ENCODE peak calls at places on chromosomes 6 and 20, in seven cellular contexts. One of them, this sample, is unnamed.

GRCh38 chr20:46350201-46350985 is 42.1 kb upstream of the CDH22 start:
- DNase-seq in NCI-H1436 treated with DMSO at 0.1 percent for 48 hours: no peak
- DNase-seq in heart left ventricle: no peak
- DNase-seq in GM19239: peak
- DNase-seq in M059J: peak
- DNase-seq in HTR-8/SVneo: peak
- DNase-seq in activated T-cell treated with anti-CD3 and anti-CD28 coated beads for 4 hours: no peak
- DNase-seq in this sample: peak

GRCh38 chr6:147205690-147206600 is 1.7 kb downstream of the STXBP5 start:
- DNase-seq in GM19239: no peak
- DNase-seq in activated T-cell treated with anti-CD3 and anti-CD28 coated beads for 4 hours: no peak
- DNase-seq in HTR-8/SVneo: peak
- DNase-seq in heart left ventricle: no peak
- DNase-seq in NCI-H1436 treated with DMSO at 0.1 percent for 48 hours: no peak
- DNase-seq in M059J: peak
- DNase-seq in this sample: peak

GRCh38 chr6:29926081-29926794 is 16.1 kb upstream of the HLA-A start:
- DNase-seq in GM19239: no peak
- DNase-seq in heart left ventricle: peak
- DNase-seq in M059J: peak
- DNase-seq in HTR-8/SVneo: no peak
- DNase-seq in NCI-H1436 treated with DMSO at 0.1 percent for 48 hours: no peak
- DNase-seq in activated T-cell treated with anti-CD3 and anti-CD28 coated beads for 4 hours: no peak
- DNase-seq in this sample: no peak

GRCh38 chr6:112296122-112296521 is 41.8 kb upstream of the LAMA4 start:
- DNase-seq in GM19239: no peak
- DNase-seq in activated T-cell treated with anti-CD3 and anti-CD28 coated beads for 4 hours: no peak
- DNase-seq in HTR-8/SVneo: peak
- DNase-seq in NCI-H1436 treated with DMSO at 0.1 percent for 48 hours: no peak
- DNase-seq in heart left ventricle: no peak
- DNase-seq in M059J: peak
- DNase-seq in this sample: peak

GRCh38 chr6:144493035-144493910 is 208.1 kb downstream of the UTRN start:
- DNase-seq in GM19239: no peak
- DNase-seq in activated T-cell treated with anti-CD3 and anti-CD28 coated beads for 4 hours: no peak
- DNase-seq in M059J: peak
- DNase-seq in NCI-H1436 treated with DMSO at 0.1 percent for 48 hours: no peak
- DNase-seq in HTR-8/SVneo: no peak
- DNase-seq in heart left ventricle: no peak
- DNase-seq in this sample: no peak

GRCh38 chr6:3407840-3408239 is 49.0 kb downstream of the SLC22A23 start:
- DNase-seq in NCI-H1436 treated with DMSO at 0.1 percent for 48 hours: no peak
- DNase-seq in HTR-8/SVneo: no peak
- DNase-seq in activated T-cell treated with anti-CD3 and anti-CD28 coated beads for 4 hours: no peak
- DNase-seq in GM19239: no peak
- DNase-seq in heart left ventricle: no peak
- DNase-seq in M059J: no peak
- DNase-seq in this sample: no peak

GRCh38 chr6:140897804-140898573 is 1234.7 kb upstream of the GJE1 start:
- DNase-seq in M059J: peak
- DNase-seq in activated T-cell treated with anti-CD3 and anti-CD28 coated beads for 4 hours: no peak
- DNase-seq in NCI-H1436 treated with DMSO at 0.1 percent for 48 hours: no peak
- DNase-seq in heart left ventricle: peak
- DNase-seq in GM19239: no peak
- DNase-seq in HTR-8/SVneo: peak
- DNase-seq in this sample: no peak

GRCh38 chr20:37968726-37969401 is 64.4 kb downstream of the TTI1 start:
- DNase-seq in GM19239: no peak
- DNase-seq in activated T-cell treated with anti-CD3 and anti-CD28 coated beads for 4 hours: no peak
- DNase-seq in NCI-H1436 treated with DMSO at 0.1 percent for 48 hours: peak
- DNase-seq in M059J: peak
- DNase-seq in heart left ventricle: no peak
- DNase-seq in HTR-8/SVneo: no peak
- DNase-seq in this sample: peak

GRCh38 chr20:4913147-4913546 is 88.2 kb downstream of the SLC23A2 start:
- DNase-seq in activated T-cell treated with anti-CD3 and anti-CD28 coated beads for 4 hours: no peak
- DNase-seq in heart left ventricle: no peak
- DNase-seq in HTR-8/SVneo: no peak
- DNase-seq in GM19239: no peak
- DNase-seq in M059J: no peak
- DNase-seq in NCI-H1436 treated with DMSO at 0.1 percent for 48 hours: no peak
- DNase-seq in this sample: no peak

GRCh38 chr6:166588691-166589333 is 2.3 kb upstream of the RAMACL start:
- DNase-seq in GM19239: no peak
- DNase-seq in heart left ventricle: no peak
- DNase-seq in NCI-H1436 treated with DMSO at 0.1 percent for 48 hours: no peak
- DNase-seq in activated T-cell treated with anti-CD3 and anti-CD28 coated beads for 4 hours: no peak
- DNase-seq in HTR-8/SVneo: no peak
- DNase-seq in M059J: peak
- DNase-seq in this sample: no peak

GRCh38 chr20:38965264-38965663 is 3.1 kb downstream of the DHX35 start:
- DNase-seq in GM19239: no peak
- DNase-seq in M059J: no peak
- DNase-seq in NCI-H1436 treated with DMSO at 0.1 percent for 48 hours: no peak
- DNase-seq in activated T-cell treated with anti-CD3 and anti-CD28 coated beads for 4 hours: no peak
- DNase-seq in HTR-8/SVneo: no peak
- DNase-seq in heart left ventricle: no peak
- DNase-seq in this sample: no peak

GRCh38 chr6:17015144-17015543 is 86.7 kb upstream of the STMND1 start:
- DNase-seq in HTR-8/SVneo: no peak
- DNase-seq in M059J: peak
- DNase-seq in GM19239: peak
- DNase-seq in heart left ventricle: no peak
- DNase-seq in NCI-H1436 treated with DMSO at 0.1 percent for 48 hours: no peak
- DNase-seq in activated T-cell treated with anti-CD3 and anti-CD28 coated beads for 4 hours: no peak
- DNase-seq in this sample: no peak

GRCh38 chr6:11614534-11615213 is 77.1 kb downstream of the TMEM170B start:
- DNase-seq in M059J: peak
- DNase-seq in activated T-cell treated with anti-CD3 and anti-CD28 coated beads for 4 hours: no peak
- DNase-seq in NCI-H1436 treated with DMSO at 0.1 percent for 48 hours: no peak
- DNase-seq in heart left ventricle: no peak
- DNase-seq in GM19239: no peak
- DNase-seq in HTR-8/SVneo: no peak
- DNase-seq in this sample: no peak

GRCh38 chr6:14082771-14083170 is 34.8 kb upstream of the CD83 start:
- DNase-seq in activated T-cell treated with anti-CD3 and anti-CD28 coated beads for 4 hours: no peak
- DNase-seq in GM19239: no peak
- DNase-seq in heart left ventricle: no peak
- DNase-seq in M059J: no peak
- DNase-seq in NCI-H1436 treated with DMSO at 0.1 percent for 48 hours: no peak
- DNase-seq in HTR-8/SVneo: no peak
- DNase-seq in this sample: no peak

GRCh38 chr6:107244082-107244741 is 128.9 kb upstream of the BEND3 start:
- DNase-seq in activated T-cell treated with anti-CD3 and anti-CD28 coated beads for 4 hours: no peak
- DNase-seq in M059J: peak
- DNase-seq in GM19239: no peak
- DNase-seq in NCI-H1436 treated with DMSO at 0.1 percent for 48 hours: no peak
- DNase-seq in heart left ventricle: no peak
- DNase-seq in HTR-8/SVneo: no peak
- DNase-seq in this sample: no peak

GRCh38 chr6:35166160-35166919 is 25.2 kb upstream of the TCP11 start:
- DNase-seq in activated T-cell treated with anti-CD3 and anti-CD28 coated beads for 4 hours: no peak
- DNase-seq in HTR-8/SVneo: no peak
- DNase-seq in heart left ventricle: no peak
- DNase-seq in M059J: no peak
- DNase-seq in NCI-H1436 treated with DMSO at 0.1 percent for 48 hours: no peak
- DNase-seq in GM19239: no peak
- DNase-seq in this sample: no peak

GRCh38 chr6:138795809-138796469 is at the start of gene ECT2L:
- DNase-seq in M059J: peak
- DNase-seq in NCI-H1436 treated with DMSO at 0.1 percent for 48 hours: peak
- DNase-seq in HTR-8/SVneo: no peak
- DNase-seq in GM19239: no peak
- DNase-seq in activated T-cell treated with anti-CD3 and anti-CD28 coated beads for 4 hours: no peak
- DNase-seq in heart left ventricle: peak
- DNase-seq in this sample: no peak

GRCh38 chr6:31473780-31474725 is 23.9 kb upstream of the MICB start:
- DNase-seq in NCI-H1436 treated with DMSO at 0.1 percent for 48 hours: no peak
- DNase-seq in heart left ventricle: no peak
- DNase-seq in GM19239: no peak
- DNase-seq in M059J: peak
- DNase-seq in HTR-8/SVneo: no peak
- DNase-seq in activated T-cell treated with anti-CD3 and anti-CD28 coated beads for 4 hours: no peak
- DNase-seq in this sample: no peak

GRCh38 chr20:5843054-5843731 is 93.0 kb downstream of the SHLD1 start:
- DNase-seq in heart left ventricle: no peak
- DNase-seq in GM19239: peak
- DNase-seq in NCI-H1436 treated with DMSO at 0.1 percent for 48 hours: no peak
- DNase-seq in M059J: no peak
- DNase-seq in HTR-8/SVneo: no peak
- DNase-seq in activated T-cell treated with anti-CD3 and anti-CD28 coated beads for 4 hours: no peak
- DNase-seq in this sample: no peak

GRCh38 chr20:49937023-49937929 is 1.1 kb downstream of the RNF114 start:
- DNase-seq in NCI-H1436 treated with DMSO at 0.1 percent for 48 hours: no peak
- DNase-seq in heart left ventricle: no peak
- DNase-seq in activated T-cell treated with anti-CD3 and anti-CD28 coated beads for 4 hours: no peak
- DNase-seq in M059J: peak
- DNase-seq in GM19239: no peak
- DNase-seq in HTR-8/SVneo: no peak
- DNase-seq in this sample: no peak

GRCh38 chr6:92708945-92709344 is 710.4 kb downstream of the EPHA7 start:
- DNase-seq in activated T-cell treated with anti-CD3 and anti-CD28 coated beads for 4 hours: no peak
- DNase-seq in GM19239: no peak
- DNase-seq in M059J: no peak
- DNase-seq in heart left ventricle: no peak
- DNase-seq in HTR-8/SVneo: no peak
- DNase-seq in NCI-H1436 treated with DMSO at 0.1 percent for 48 hours: no peak
- DNase-seq in this sample: no peak

GRCh38 chr6:4598384-4598783 is 177.8 kb upstream of the CDYL start:
- DNase-seq in heart left ventricle: no peak
- DNase-seq in M059J: no peak
- DNase-seq in activated T-cell treated with anti-CD3 and anti-CD28 coated beads for 4 hours: no peak
- DNase-seq in HTR-8/SVneo: no peak
- DNase-seq in NCI-H1436 treated with DMSO at 0.1 percent for 48 hours: no peak
- DNase-seq in GM19239: no peak
- DNase-seq in this sample: no peak

GRCh38 chr20:35436175-35436568 is 1.9 kb downstream of the GDF5 start:
- DNase-seq in heart left ventricle: no peak
- DNase-seq in HTR-8/SVneo: no peak
- DNase-seq in activated T-cell treated with anti-CD3 and anti-CD28 coated beads for 4 hours: no peak
- DNase-seq in M059J: no peak
- DNase-seq in GM19239: no peak
- DNase-seq in NCI-H1436 treated with DMSO at 0.1 percent for 48 hours: no peak
- DNase-seq in this sample: no peak

GRCh38 chr20:4601630-4602296 is 119.9 kb upstream of the PRND start:
- DNase-seq in HTR-8/SVneo: peak
- DNase-seq in M059J: peak
- DNase-seq in GM19239: no peak
- DNase-seq in NCI-H1436 treated with DMSO at 0.1 percent for 48 hours: no peak
- DNase-seq in activated T-cell treated with anti-CD3 and anti-CD28 coated beads for 4 hours: no peak
- DNase-seq in heart left ventricle: peak
- DNase-seq in this sample: no peak

GRCh38 chr6:17820055-17820454 is 113.3 kb upstream of the NUP153 start:
- DNase-seq in HTR-8/SVneo: no peak
- DNase-seq in GM19239: no peak
- DNase-seq in heart left ventricle: no peak
- DNase-seq in NCI-H1436 treated with DMSO at 0.1 percent for 48 hours: peak
- DNase-seq in M059J: peak
- DNase-seq in activated T-cell treated with anti-CD3 and anti-CD28 coated beads for 4 hours: no peak
- DNase-seq in this sample: no peak

GRCh38 chr20:2771631-2772080 is 28.8 kb downstream of the CPXM1 start:
- DNase-seq in heart left ventricle: no peak
- DNase-seq in M059J: peak
- DNase-seq in NCI-H1436 treated with DMSO at 0.1 percent for 48 hours: no peak
- DNase-seq in HTR-8/SVneo: peak
- DNase-seq in activated T-cell treated with anti-CD3 and anti-CD28 coated beads for 4 hours: no peak
- DNase-seq in GM19239: no peak
- DNase-seq in this sample: no peak

GRCh38 chr6:142902636-142903053 is 42.3 kb downstream of the HIVEP2 start:
- DNase-seq in NCI-H1436 treated with DMSO at 0.1 percent for 48 hours: no peak
- DNase-seq in HTR-8/SVneo: peak
- DNase-seq in heart left ventricle: peak
- DNase-seq in activated T-cell treated with anti-CD3 and anti-CD28 coated beads for 4 hours: peak
- DNase-seq in M059J: peak
- DNase-seq in GM19239: no peak
- DNase-seq in this sample: no peak

GRCh38 chr6:166470029-166470862 is 87.5 kb upstream of the MPC1 start:
- DNase-seq in GM19239: no peak
- DNase-seq in activated T-cell treated with anti-CD3 and anti-CD28 coated beads for 4 hours: no peak
- DNase-seq in M059J: no peak
- DNase-seq in NCI-H1436 treated with DMSO at 0.1 percent for 48 hours: no peak
- DNase-seq in heart left ventricle: no peak
- DNase-seq in HTR-8/SVneo: no peak
- DNase-seq in this sample: no peak

GRCh38 chr6:100851819-100852218 is 29.3 kb downstream of the ASCC3 start:
- DNase-seq in HTR-8/SVneo: no peak
- DNase-seq in M059J: no peak
- DNase-seq in NCI-H1436 treated with DMSO at 0.1 percent for 48 hours: no peak
- DNase-seq in GM19239: no peak
- DNase-seq in activated T-cell treated with anti-CD3 and anti-CD28 coated beads for 4 hours: no peak
- DNase-seq in heart left ventricle: no peak
- DNase-seq in this sample: no peak

GRCh38 chr6:6333498-6333897 is 13.0 kb upstream of the F13A1 start:
- DNase-seq in HTR-8/SVneo: no peak
- DNase-seq in GM19239: no peak
- DNase-seq in activated T-cell treated with anti-CD3 and anti-CD28 coated beads for 4 hours: no peak
- DNase-seq in NCI-H1436 treated with DMSO at 0.1 percent for 48 hours: no peak
- DNase-seq in heart left ventricle: no peak
- DNase-seq in M059J: peak
- DNase-seq in this sample: no peak

GRCh38 chr6:17423018-17423417 is 29.6 kb downstream of the CAP2 start:
- DNase-seq in GM19239: no peak
- DNase-seq in heart left ventricle: no peak
- DNase-seq in NCI-H1436 treated with DMSO at 0.1 percent for 48 hours: no peak
- DNase-seq in HTR-8/SVneo: no peak
- DNase-seq in M059J: no peak
- DNase-seq in activated T-cell treated with anti-CD3 and anti-CD28 coated beads for 4 hours: no peak
- DNase-seq in this sample: no peak

GRCh38 chr20:62655291-62656204 is 13.2 kb downstream of the SLCO4A1 start:
- DNase-seq in heart left ventricle: no peak
- DNase-seq in activated T-cell treated with anti-CD3 and anti-CD28 coated beads for 4 hours: no peak
- DNase-seq in M059J: no peak
- DNase-seq in HTR-8/SVneo: no peak
- DNase-seq in GM19239: no peak
- DNase-seq in NCI-H1436 treated with DMSO at 0.1 percent for 48 hours: no peak
- DNase-seq in this sample: no peak

GRCh38 chr20:49957487-49957938 is 21.3 kb downstream of the RNF114 start:
- DNase-seq in NCI-H1436 treated with DMSO at 0.1 percent for 48 hours: no peak
- DNase-seq in GM19239: no peak
- DNase-seq in activated T-cell treated with anti-CD3 and anti-CD28 coated beads for 4 hours: no peak
- DNase-seq in M059J: peak
- DNase-seq in heart left ventricle: no peak
- DNase-seq in HTR-8/SVneo: no peak
- DNase-seq in this sample: peak

This sample was measured in A549.